ENCODE peak calls at places on chromosomes 13 and 19, in five cellular contexts. T is AG04449, W is NCI-H1417, A is A549, E is T-helper 9 cell. X is an unnamed sample.
A peak's percentile ranks its signal among the peaks of the same experiment; 100 is the strongest.

GRCh38 chr13:31267126-31267784 is 67.5 kb downstream of the B3GLCT start:
- DNase-seq in E (no peak), W (no peak), T (no peak), A (no peak), X (no peak)

GRCh38 chr13:84951128-84951527 is 848.1 kb downstream of the SLITRK6 start:
- DNase-seq in W (no peak), A (no peak), T (no peak), E (no peak), X (no peak)

GRCh38 chr19:52685811-52686210 is 47.7 kb upstream of the ZNF83 start:
- DNase-seq in E (no peak), A (no peak), W (no peak), T (no peak), X (no peak)

GRCh38 chr13:70893832-70894231 is 785.6 kb upstream of the KLHL1 start:
- DNase-seq in E (no peak), A (no peak), T (no peak), W (no peak), X (no peak)

GRCh38 chr13:73467103-73467502 is 408.3 kb downstream of the KLF5 start:
- DNase-seq in W (no peak), E (no peak), A (no peak), T (no peak), X (no peak)

GRCh38 chr19:48194041-48194871 is 23.8 kb downstream of the ZSWIM9 start:
- DNase-seq in E (no peak), A (no peak), T (no peak), W (no peak), X (no peak)

GRCh38 chr13:74005320-74006154 is 128.7 kb downstream of the KLF12 start:
- DNase-seq in A (no peak), W (peak; percentile 51), E (no peak), T (no peak), X (no peak)

GRCh38 chr19:33957804-33958203 is 161.1 kb downstream of the KCTD15 start:
- DNase-seq in T (no peak), E (no peak), A (no peak), W (no peak), X (no peak)

GRCh38 chr13:60612593-60612992 is 215.6 kb downstream of the TDRD3 start:
- DNase-seq in A (no peak), T (no peak), E (no peak), W (no peak), X (no peak)

GRCh38 chr13:71285700-71286099 is 581.3 kb downstream of the DACH1 start:
- DNase-seq in E (no peak), T (no peak), A (no peak), W (no peak), X (no peak)

GRCh38 chr19:1469200-1469935 is 9.6 kb downstream of the C19orf25 start:
- DNase-seq in A (no peak), W (no peak), E (no peak), T (no peak), X (no peak)

GRCh38 chr13:105773887-105774538 is 761.4 kb downstream of the EFNB2 start:
- DNase-seq in A (peak; percentile 5), E (no peak), T (peak; percentile 21), W (peak; percentile 77), X (no peak)

GRCh38 chr13:34867590-34867989 is 74.5 kb upstream of the NBEA start:
- DNase-seq in A (no peak), E (no peak), T (peak; percentile 5), W (peak; percentile 34), X (no peak)

X was measured in GM04503.